ENCODE peak calls at places on chromosomes 12 and 14, in ten cellular contexts. One of them, this sample, is unnamed. For H3K9me3, the result is how much of the 10 kb centered on the place peaks cover.

GRCh38 chr12:5170894-5171293 is 127.2 kb downstream of the KCNA5 start:
- DNase-seq in SJSA1: peak
- DNase-seq in PC-9: no peak
- DNase-seq in naive thymus-derived CD4-positive, alpha-beta T cell: no peak
- DNase-seq in prostate gland: no peak
- DNase-seq in suprapubic skin: no peak
- DNase-seq in MM.1S: no peak
- DNase-seq in cardiac muscle cell: no peak
- DNase-seq in RWPE2: no peak
- DNase-seq in psoas muscle: no peak
- DNase-seq in this sample: no peak

GRCh38 chr14:91061309-91061887 is 957 bp upstream of the RPS6KA5 start:
- DNase-seq in SJSA1: no peak
- DNase-seq in PC-9: no peak
- DNase-seq in naive thymus-derived CD4-positive, alpha-beta T cell: no peak
- DNase-seq in prostate gland: no peak
- DNase-seq in suprapubic skin: no peak
- DNase-seq in MM.1S: no peak
- DNase-seq in cardiac muscle cell: no peak
- DNase-seq in RWPE2: no peak
- DNase-seq in psoas muscle: no peak
- DNase-seq in this sample: no peak

GRCh38 chr14:87690076-87690661 is 302.8 kb downstream of the GALC start:
- DNase-seq in SJSA1: no peak
- DNase-seq in PC-9: no peak
- DNase-seq in naive thymus-derived CD4-positive, alpha-beta T cell: no peak
- DNase-seq in prostate gland: no peak
- DNase-seq in suprapubic skin: no peak
- DNase-seq in MM.1S: no peak
- DNase-seq in cardiac muscle cell: no peak
- DNase-seq in RWPE2: no peak
- DNase-seq in psoas muscle: no peak
- DNase-seq in this sample: no peak

GRCh38 chr12:87848248-87848868 is 180.8 kb downstream of the C12orf50 start:
- DNase-seq in SJSA1: peak
- DNase-seq in PC-9: peak
- DNase-seq in naive thymus-derived CD4-positive, alpha-beta T cell: peak
- DNase-seq in prostate gland: peak
- DNase-seq in suprapubic skin: no peak
- DNase-seq in MM.1S: peak
- DNase-seq in cardiac muscle cell: peak
- DNase-seq in RWPE2: no peak
- DNase-seq in psoas muscle: no peak
- DNase-seq in this sample: no peak

GRCh38 chr12:46983959-46984833 is 95.2 kb upstream of the PCED1B start:
- DNase-seq in SJSA1: peak
- DNase-seq in PC-9: peak
- DNase-seq in naive thymus-derived CD4-positive, alpha-beta T cell: peak
- DNase-seq in prostate gland: peak
- DNase-seq in suprapubic skin: no peak
- DNase-seq in MM.1S: peak
- DNase-seq in cardiac muscle cell: peak
- DNase-seq in RWPE2: no peak
- DNase-seq in psoas muscle: no peak
- DNase-seq in this sample: no peak

GRCh38 chr12:116735951-116736599 is 1.8 kb downstream of the SPRING1 start:
- DNase-seq in SJSA1: no peak
- DNase-seq in PC-9: peak
- DNase-seq in naive thymus-derived CD4-positive, alpha-beta T cell: no peak
- DNase-seq in prostate gland: no peak
- DNase-seq in suprapubic skin: peak
- DNase-seq in MM.1S: no peak
- DNase-seq in cardiac muscle cell: no peak
- DNase-seq in RWPE2: no peak
- DNase-seq in psoas muscle: no peak
- DNase-seq in this sample: no peak

GRCh38 chr12:107684990-107685359 is 624 bp upstream of the PWP1 start:
- DNase-seq in SJSA1: no peak
- DNase-seq in PC-9: no peak
- DNase-seq in naive thymus-derived CD4-positive, alpha-beta T cell: no peak
- DNase-seq in prostate gland: no peak
- DNase-seq in suprapubic skin: no peak
- DNase-seq in MM.1S: peak
- DNase-seq in cardiac muscle cell: peak
- DNase-seq in RWPE2: no peak
- DNase-seq in psoas muscle: no peak
- DNase-seq in this sample: no peak

GRCh38 chr12:88310666-88311065 is 168.6 kb downstream of the TMTC3 start:
- DNase-seq in SJSA1: no peak
- DNase-seq in PC-9: no peak
- DNase-seq in naive thymus-derived CD4-positive, alpha-beta T cell: no peak
- DNase-seq in prostate gland: no peak
- DNase-seq in suprapubic skin: no peak
- DNase-seq in MM.1S: no peak
- DNase-seq in cardiac muscle cell: peak
- DNase-seq in RWPE2: no peak
- DNase-seq in psoas muscle: peak
- DNase-seq in this sample: no peak

GRCh38 chr12:67354966-67355365 is 85.8 kb downstream of the CAND1 start:
- DNase-seq in SJSA1: peak
- DNase-seq in PC-9: no peak
- DNase-seq in naive thymus-derived CD4-positive, alpha-beta T cell: no peak
- DNase-seq in prostate gland: no peak
- DNase-seq in suprapubic skin: no peak
- DNase-seq in MM.1S: no peak
- DNase-seq in cardiac muscle cell: peak
- DNase-seq in RWPE2: no peak
- DNase-seq in psoas muscle: no peak
- DNase-seq in this sample: no peak

GRCh38 chr14:90871605-90872233 is 55.5 kb upstream of the TTC7B start:
- DNase-seq in SJSA1: no peak
- DNase-seq in PC-9: no peak
- DNase-seq in naive thymus-derived CD4-positive, alpha-beta T cell: no peak
- DNase-seq in prostate gland: peak
- DNase-seq in suprapubic skin: no peak
- DNase-seq in MM.1S: no peak
- DNase-seq in cardiac muscle cell: peak
- DNase-seq in RWPE2: no peak
- DNase-seq in psoas muscle: no peak
- DNase-seq in this sample: no peak

GRCh38 chr12:57726884-57727757 is 11.4 kb downstream of the AGAP2 start:
- DNase-seq in SJSA1: peak
- DNase-seq in PC-9: no peak
- DNase-seq in naive thymus-derived CD4-positive, alpha-beta T cell: no peak
- DNase-seq in prostate gland: no peak
- DNase-seq in suprapubic skin: no peak
- DNase-seq in MM.1S: no peak
- DNase-seq in cardiac muscle cell: peak
- DNase-seq in RWPE2: no peak
- DNase-seq in psoas muscle: peak
- DNase-seq in this sample: no peak

GRCh38 chr12:130870442-130871285 is 1.2 kb upstream of the RAN start:
- DNase-seq in SJSA1: peak
- DNase-seq in PC-9: peak
- DNase-seq in naive thymus-derived CD4-positive, alpha-beta T cell: peak
- DNase-seq in prostate gland: peak
- DNase-seq in suprapubic skin: peak
- DNase-seq in MM.1S: peak
- DNase-seq in cardiac muscle cell: peak
- DNase-seq in RWPE2: peak
- DNase-seq in psoas muscle: peak
- DNase-seq in this sample: peak

GRCh38 chr12:15688838-15689237 is 100.3 kb downstream of the EPS8 start:
- DNase-seq in SJSA1: peak
- DNase-seq in PC-9: no peak
- DNase-seq in naive thymus-derived CD4-positive, alpha-beta T cell: no peak
- DNase-seq in prostate gland: no peak
- DNase-seq in suprapubic skin: no peak
- DNase-seq in MM.1S: no peak
- DNase-seq in cardiac muscle cell: peak
- DNase-seq in RWPE2: no peak
- DNase-seq in psoas muscle: no peak
- DNase-seq in this sample: no peak

GRCh38 chr14:99159341-99160340 is 112.4 kb downstream of the BCL11B start:
- DNase-seq in SJSA1: no peak
- DNase-seq in PC-9: no peak
- DNase-seq in naive thymus-derived CD4-positive, alpha-beta T cell: no peak
- DNase-seq in prostate gland: no peak
- DNase-seq in suprapubic skin: peak
- DNase-seq in MM.1S: no peak
- DNase-seq in cardiac muscle cell: no peak
- DNase-seq in RWPE2: peak
- DNase-seq in psoas muscle: no peak
- DNase-seq in this sample: no peak

GRCh38 chr12:110124184-110124995 is at the start of gene IFT81:
- DNase-seq in SJSA1: peak
- DNase-seq in PC-9: peak
- DNase-seq in naive thymus-derived CD4-positive, alpha-beta T cell: peak
- DNase-seq in prostate gland: peak
- DNase-seq in suprapubic skin: peak
- DNase-seq in MM.1S: peak
- DNase-seq in cardiac muscle cell: peak
- DNase-seq in RWPE2: peak
- DNase-seq in psoas muscle: peak
- DNase-seq in this sample: peak

GRCh38 chr14:91897121-91897701 is 29.9 kb upstream of the TC2N start:
- DNase-seq in SJSA1: peak
- DNase-seq in PC-9: no peak
- DNase-seq in naive thymus-derived CD4-positive, alpha-beta T cell: no peak
- DNase-seq in prostate gland: peak
- DNase-seq in suprapubic skin: no peak
- DNase-seq in MM.1S: no peak
- DNase-seq in cardiac muscle cell: peak
- DNase-seq in RWPE2: no peak
- DNase-seq in psoas muscle: peak
- DNase-seq in this sample: no peak

GRCh38 chr14:23537351-23538048 is 14.1 kb downstream of the ZFHX2 start:
- DNase-seq in SJSA1: no peak
- DNase-seq in PC-9: no peak
- DNase-seq in naive thymus-derived CD4-positive, alpha-beta T cell: no peak
- DNase-seq in prostate gland: no peak
- DNase-seq in suprapubic skin: no peak
- DNase-seq in MM.1S: no peak
- DNase-seq in cardiac muscle cell: no peak
- DNase-seq in RWPE2: no peak
- DNase-seq in psoas muscle: no peak
- DNase-seq in this sample: no peak

GRCh38 chr12:12181516-12181915 is 85.3 kb downstream of the LRP6 start:
- DNase-seq in SJSA1: no peak
- DNase-seq in PC-9: no peak
- DNase-seq in naive thymus-derived CD4-positive, alpha-beta T cell: no peak
- DNase-seq in prostate gland: no peak
- DNase-seq in suprapubic skin: no peak
- DNase-seq in MM.1S: no peak
- DNase-seq in cardiac muscle cell: peak
- DNase-seq in RWPE2: no peak
- DNase-seq in psoas muscle: no peak
- DNase-seq in this sample: no peak

GRCh38 chr12:4855121-4855924 is 54.4 kb upstream of the KCNA1 start:
- DNase-seq in SJSA1: peak
- DNase-seq in PC-9: peak
- DNase-seq in naive thymus-derived CD4-positive, alpha-beta T cell: peak
- DNase-seq in prostate gland: peak
- DNase-seq in suprapubic skin: no peak
- DNase-seq in MM.1S: peak
- DNase-seq in cardiac muscle cell: peak
- DNase-seq in RWPE2: no peak
- DNase-seq in psoas muscle: no peak
- DNase-seq in this sample: peak

GRCh38 chr14:70640938-70641547 is 673 bp upstream of the TTC9 start:
- DNase-seq in SJSA1: peak
- DNase-seq in PC-9: peak
- DNase-seq in naive thymus-derived CD4-positive, alpha-beta T cell: peak
- DNase-seq in prostate gland: peak
- DNase-seq in suprapubic skin: no peak
- DNase-seq in MM.1S: peak
- DNase-seq in cardiac muscle cell: peak
- DNase-seq in RWPE2: no peak
- DNase-seq in psoas muscle: peak
- DNase-seq in this sample: peak

GRCh38 chr14:32826404-32827082 is 112.1 kb upstream of the NPAS3 start:
- DNase-seq in SJSA1: no peak
- DNase-seq in PC-9: no peak
- DNase-seq in naive thymus-derived CD4-positive, alpha-beta T cell: no peak
- DNase-seq in prostate gland: no peak
- DNase-seq in suprapubic skin: no peak
- DNase-seq in MM.1S: no peak
- DNase-seq in cardiac muscle cell: peak
- DNase-seq in RWPE2: no peak
- DNase-seq in psoas muscle: no peak
- DNase-seq in this sample: no peak

GRCh38 chr14:78075033-78075432 is 95.1 kb upstream of the NRXN3 start:
- DNase-seq in SJSA1: no peak
- DNase-seq in PC-9: no peak
- DNase-seq in naive thymus-derived CD4-positive, alpha-beta T cell: no peak
- DNase-seq in prostate gland: no peak
- DNase-seq in suprapubic skin: peak
- DNase-seq in MM.1S: no peak
- DNase-seq in cardiac muscle cell: no peak
- DNase-seq in RWPE2: no peak
- DNase-seq in psoas muscle: no peak
- DNase-seq in this sample: no peak
- H3K4me3 ChIP-seq in SJSA1: no peak
- H3K4me3 ChIP-seq in PC-9: no peak
- H3K4me3 ChIP-seq in naive thymus-derived CD4-positive, alpha-beta T cell: no peak
- H3K4me3 ChIP-seq in prostate gland: no peak
- H3K4me3 ChIP-seq in suprapubic skin: no peak
- H3K4me3 ChIP-seq in MM.1S: no peak
- H3K4me3 ChIP-seq in cardiac muscle cell: no peak
- H3K4me3 ChIP-seq in RWPE2: no peak
- H3K4me3 ChIP-seq in psoas muscle: no peak
- H3K4me3 ChIP-seq in this sample: no peak

GRCh38 chr14:20197459-20197858 is 6.8 kb downstream of the OR11G2 start:
- DNase-seq in SJSA1: no peak
- DNase-seq in PC-9: no peak
- DNase-seq in naive thymus-derived CD4-positive, alpha-beta T cell: no peak
- DNase-seq in prostate gland: no peak
- DNase-seq in suprapubic skin: no peak
- DNase-seq in MM.1S: no peak
- DNase-seq in cardiac muscle cell: no peak
- DNase-seq in RWPE2: no peak
- DNase-seq in psoas muscle: no peak
- DNase-seq in this sample: no peak
- H3K9me3 ChIP-seq in SJSA1: under half
- H3K9me3 ChIP-seq in PC-9: under half
- H3K9me3 ChIP-seq in naive thymus-derived CD4-positive, alpha-beta T cell: under half
- H3K9me3 ChIP-seq in prostate gland: under half
- H3K9me3 ChIP-seq in suprapubic skin: under half
- H3K9me3 ChIP-seq in MM.1S: under half
- H3K9me3 ChIP-seq in cardiac muscle cell: under half
- H3K9me3 ChIP-seq in RWPE2: under half
- H3K9me3 ChIP-seq in psoas muscle: under half
- H3K9me3 ChIP-seq in this sample: under half

GRCh38 chr14:34450958-34451357 is 11.1 kb downstream of the SPTSSA start:
- DNase-seq in SJSA1: no peak
- DNase-seq in PC-9: no peak
- DNase-seq in naive thymus-derived CD4-positive, alpha-beta T cell: no peak
- DNase-seq in prostate gland: no peak
- DNase-seq in suprapubic skin: no peak
- DNase-seq in MM.1S: no peak
- DNase-seq in cardiac muscle cell: no peak
- DNase-seq in RWPE2: no peak
- DNase-seq in psoas muscle: no peak
- DNase-seq in this sample: no peak
- H3K27ac ChIP-seq in SJSA1: no peak
- H3K27ac ChIP-seq in PC-9: no peak
- H3K27ac ChIP-seq in naive thymus-derived CD4-positive, alpha-beta T cell: no peak
- H3K27ac ChIP-seq in prostate gland: no peak
- H3K27ac ChIP-seq in suprapubic skin: no peak
- H3K27ac ChIP-seq in MM.1S: no peak
- H3K27ac ChIP-seq in cardiac muscle cell: no peak
- H3K27ac ChIP-seq in RWPE2: no peak
- H3K27ac ChIP-seq in psoas muscle: no peak
- H3K27ac ChIP-seq in this sample: no peak

GRCh38 chr12:32895688-32896437 is 714 bp downstream of the PKP2 start:
- DNase-seq in SJSA1: no peak
- DNase-seq in PC-9: no peak
- DNase-seq in naive thymus-derived CD4-positive, alpha-beta T cell: no peak
- DNase-seq in prostate gland: no peak
- DNase-seq in suprapubic skin: no peak
- DNase-seq in MM.1S: peak
- DNase-seq in cardiac muscle cell: peak
- DNase-seq in RWPE2: no peak
- DNase-seq in psoas muscle: no peak
- DNase-seq in this sample: no peak
- H3K4me3 ChIP-seq in SJSA1: peak
- H3K4me3 ChIP-seq in PC-9: peak
- H3K4me3 ChIP-seq in naive thymus-derived CD4-positive, alpha-beta T cell: no peak
- H3K4me3 ChIP-seq in prostate gland: peak
- H3K4me3 ChIP-seq in suprapubic skin: peak
- H3K4me3 ChIP-seq in MM.1S: peak
- H3K4me3 ChIP-seq in cardiac muscle cell: peak
- H3K4me3 ChIP-seq in RWPE2: peak
- H3K4me3 ChIP-seq in psoas muscle: peak
- H3K4me3 ChIP-seq in this sample: no peak